ENCODE peak calls at places on chromosomes 16 and 17, in six cellular contexts. One of them, this sample, is unnamed.

GRCh38 chr17:40159456-40159855 is 17.8 kb upstream of the RAPGEFL1 start:
- DNase-seq in GM03348: no peak
- DNase-seq in mucosa of gallbladder: no peak
- DNase-seq in activated CD4-positive, CD25-positive, alpha-beta regulatory T cell: no peak
- DNase-seq in SW 1271: no peak
- DNase-seq in SK-N-DZ: no peak
- DNase-seq in this sample: no peak

GRCh38 chr17:81254955-81255717 is 16.0 kb downstream of the NDUFAF8 start:
- DNase-seq in GM03348: peak
- DNase-seq in mucosa of gallbladder: peak
- DNase-seq in activated CD4-positive, CD25-positive, alpha-beta regulatory T cell: no peak
- DNase-seq in SW 1271: peak
- DNase-seq in SK-N-DZ: peak
- DNase-seq in this sample: peak

GRCh38 chr16:55264949-55265348 is 59.1 kb upstream of the IRX6 start:
- DNase-seq in GM03348: no peak
- DNase-seq in mucosa of gallbladder: no peak
- DNase-seq in activated CD4-positive, CD25-positive, alpha-beta regulatory T cell: no peak
- DNase-seq in SW 1271: no peak
- DNase-seq in SK-N-DZ: no peak
- DNase-seq in this sample: no peak

GRCh38 chr16:23505180-23505665 is 5.1 kb downstream of the GGA2 start:
- DNase-seq in GM03348: no peak
- DNase-seq in mucosa of gallbladder: no peak
- DNase-seq in activated CD4-positive, CD25-positive, alpha-beta regulatory T cell: no peak
- DNase-seq in SW 1271: no peak
- DNase-seq in SK-N-DZ: no peak
- DNase-seq in this sample: peak

GRCh38 chr17:17149520-17150449 is 56.3 kb downstream of the PLD6 start:
- DNase-seq in GM03348: no peak
- DNase-seq in mucosa of gallbladder: no peak
- DNase-seq in activated CD4-positive, CD25-positive, alpha-beta regulatory T cell: no peak
- DNase-seq in SW 1271: no peak
- DNase-seq in SK-N-DZ: no peak
- DNase-seq in this sample: no peak

GRCh38 chr16:89317101-89317671 is 99.7 kb downstream of the ZNF778 start:
- DNase-seq in GM03348: no peak
- DNase-seq in mucosa of gallbladder: no peak
- DNase-seq in activated CD4-positive, CD25-positive, alpha-beta regulatory T cell: no peak
- DNase-seq in SW 1271: no peak
- DNase-seq in SK-N-DZ: no peak
- DNase-seq in this sample: no peak

GRCh38 chr17:62179525-62180161 is 114.6 kb upstream of the MED13 start:
- DNase-seq in GM03348: no peak
- DNase-seq in mucosa of gallbladder: peak
- DNase-seq in activated CD4-positive, CD25-positive, alpha-beta regulatory T cell: no peak
- DNase-seq in SW 1271: peak
- DNase-seq in SK-N-DZ: no peak
- DNase-seq in this sample: no peak

GRCh38 chr16:57694191-57694555 is 433 bp upstream of the DRC7 start:
- DNase-seq in GM03348: no peak
- DNase-seq in mucosa of gallbladder: no peak
- DNase-seq in activated CD4-positive, CD25-positive, alpha-beta regulatory T cell: no peak
- DNase-seq in SW 1271: no peak
- DNase-seq in SK-N-DZ: no peak
- DNase-seq in this sample: no peak